ENCODE peak calls at places on chromosomes 11 and 22, in ten cellular contexts. One of them, this sample, is unnamed.

GRCh38 chr11:96081561-96081960 is 157.7 kb upstream of the MTMR2 start:
- DNase-seq in thoracic aorta: no peak
- DNase-seq in vagina: no peak
- DNase-seq in effector memory CD8-positive, alpha-beta T cell: no peak
- DNase-seq in neural progenitor cell: no peak
- DNase-seq in kidney tubule cell: no peak
- DNase-seq in left cardiac atrium: no peak
- DNase-seq in SHP77: no peak
- DNase-seq in AG04450: no peak
- DNase-seq in fibroblast of mammary gland: no peak
- DNase-seq in this sample: no peak

GRCh38 chr11:78061921-78062311 is 1.7 kb upstream of the THRSP start:
- DNase-seq in vagina: no peak
- DNase-seq in effector memory CD8-positive, alpha-beta T cell: no peak
- DNase-seq in neural progenitor cell: no peak
- DNase-seq in fibroblast of mammary gland: no peak
- DNase-seq in thoracic aorta: no peak
- DNase-seq in left cardiac atrium: no peak
- DNase-seq in kidney tubule cell: no peak
- DNase-seq in SHP77: no peak
- DNase-seq in AG04450: no peak
- DNase-seq in this sample: no peak

GRCh38 chr11:116641561-116642045 is 131.2 kb downstream of the BUD13 start:
- DNase-seq in fibroblast of mammary gland: no peak
- DNase-seq in AG04450: no peak
- DNase-seq in neural progenitor cell: peak; percentile 67
- DNase-seq in effector memory CD8-positive, alpha-beta T cell: no peak
- DNase-seq in SHP77: peak; percentile 25
- DNase-seq in left cardiac atrium: peak; percentile 37
- DNase-seq in kidney tubule cell: peak; percentile 59
- DNase-seq in thoracic aorta: no peak
- DNase-seq in vagina: peak; percentile 60
- DNase-seq in this sample: no peak

GRCh38 chr11:118434553-118435232 is 1.6 kb upstream of the KMT2A start:
- DNase-seq in vagina: peak; percentile 86
- DNase-seq in neural progenitor cell: peak; percentile 77
- DNase-seq in AG04450: no peak
- DNase-seq in thoracic aorta: no peak
- DNase-seq in left cardiac atrium: no peak
- DNase-seq in effector memory CD8-positive, alpha-beta T cell: peak; percentile 47
- DNase-seq in kidney tubule cell: peak; percentile 26
- DNase-seq in SHP77: no peak
- DNase-seq in fibroblast of mammary gland: peak; percentile 24
- DNase-seq in this sample: peak; percentile 18

GRCh38 chr11:73570415-73571114 is 27.3 kb downstream of the FAM168A start:
- DNase-seq in AG04450: no peak
- DNase-seq in neural progenitor cell: no peak
- DNase-seq in fibroblast of mammary gland: peak; percentile 67
- DNase-seq in kidney tubule cell: peak; percentile 96
- DNase-seq in thoracic aorta: no peak
- DNase-seq in left cardiac atrium: no peak
- DNase-seq in vagina: no peak
- DNase-seq in SHP77: no peak
- DNase-seq in effector memory CD8-positive, alpha-beta T cell: no peak
- DNase-seq in this sample: no peak

GRCh38 chr11:14803846-14804245 is 88.2 kb downstream of the CYP2R1 start:
- DNase-seq in AG04450: no peak
- DNase-seq in SHP77: no peak
- DNase-seq in effector memory CD8-positive, alpha-beta T cell: no peak
- DNase-seq in fibroblast of mammary gland: no peak
- DNase-seq in vagina: no peak
- DNase-seq in thoracic aorta: no peak
- DNase-seq in left cardiac atrium: no peak
- DNase-seq in neural progenitor cell: no peak
- DNase-seq in kidney tubule cell: no peak
- DNase-seq in this sample: no peak

GRCh38 chr11:35006389-35007128 is 90.1 kb downstream of the PDHX start:
- DNase-seq in SHP77: no peak
- DNase-seq in kidney tubule cell: no peak
- DNase-seq in fibroblast of mammary gland: no peak
- DNase-seq in left cardiac atrium: no peak
- DNase-seq in thoracic aorta: no peak
- DNase-seq in neural progenitor cell: no peak
- DNase-seq in vagina: no peak
- DNase-seq in effector memory CD8-positive, alpha-beta T cell: peak; percentile 41
- DNase-seq in AG04450: no peak
- DNase-seq in this sample: no peak

GRCh38 chr22:48744283-48744641 is 1083.4 kb downstream of the BRD1 start:
- DNase-seq in thoracic aorta: no peak
- DNase-seq in neural progenitor cell: no peak
- DNase-seq in left cardiac atrium: no peak
- DNase-seq in SHP77: no peak
- DNase-seq in AG04450: no peak
- DNase-seq in fibroblast of mammary gland: no peak
- DNase-seq in vagina: no peak
- DNase-seq in effector memory CD8-positive, alpha-beta T cell: no peak
- DNase-seq in kidney tubule cell: no peak
- DNase-seq in this sample: no peak

GRCh38 chr11:96307748-96308133 is 35.3 kb downstream of the MAML2 start:
- DNase-seq in fibroblast of mammary gland: peak; percentile 95
- DNase-seq in AG04450: peak; percentile 72
- DNase-seq in effector memory CD8-positive, alpha-beta T cell: no peak
- DNase-seq in left cardiac atrium: no peak
- DNase-seq in vagina: no peak
- DNase-seq in neural progenitor cell: no peak
- DNase-seq in thoracic aorta: no peak
- DNase-seq in kidney tubule cell: peak; percentile 80
- DNase-seq in SHP77: no peak
- DNase-seq in this sample: no peak

GRCh38 chr11:100777118-100777517 is 90.0 kb downstream of the ARHGAP42 start:
- DNase-seq in effector memory CD8-positive, alpha-beta T cell: no peak
- DNase-seq in vagina: no peak
- DNase-seq in thoracic aorta: no peak
- DNase-seq in left cardiac atrium: no peak
- DNase-seq in SHP77: no peak
- DNase-seq in neural progenitor cell: no peak
- DNase-seq in fibroblast of mammary gland: no peak
- DNase-seq in AG04450: no peak
- DNase-seq in kidney tubule cell: peak; percentile 93
- DNase-seq in this sample: no peak

GRCh38 chr11:94795799-94796580 is 27.8 kb downstream of the AMOTL1 start:
- DNase-seq in AG04450: no peak
- DNase-seq in fibroblast of mammary gland: no peak
- DNase-seq in neural progenitor cell: no peak
- DNase-seq in effector memory CD8-positive, alpha-beta T cell: no peak
- DNase-seq in thoracic aorta: no peak
- DNase-seq in vagina: no peak
- DNase-seq in left cardiac atrium: no peak
- DNase-seq in kidney tubule cell: no peak
- DNase-seq in SHP77: no peak
- DNase-seq in this sample: no peak

GRCh38 chr11:110376711-110377324 is 52.9 kb upstream of the FDX1 start:
- DNase-seq in AG04450: peak; percentile 50
- DNase-seq in fibroblast of mammary gland: peak; percentile 85
- DNase-seq in SHP77: peak; percentile 81
- DNase-seq in neural progenitor cell: peak; percentile 78
- DNase-seq in effector memory CD8-positive, alpha-beta T cell: peak; percentile 26
- DNase-seq in left cardiac atrium: peak; percentile 86
- DNase-seq in vagina: no peak
- DNase-seq in thoracic aorta: peak; percentile 46
- DNase-seq in kidney tubule cell: peak; percentile 89
- DNase-seq in this sample: peak; percentile 31

This sample was measured in central memory CD4-positive, alpha-beta T cell.